ENCODE peak calls at places on chromosomes 4 and X, in nine cellular contexts. D, F, C, J, H, L, A, I and M are unnamed samples.

GRCh38 chr4:84451546-84451945 is 47.5 kb downstream of the NKX6-1 start:
- DNase-seq in H (no peak), A (peak; percentile 6), I (peak; percentile 13), D (no peak), C (no peak), J (peak; percentile 16), F (no peak), L (no peak), M (no peak)

GRCh38 chr4:146407669-146408084 is 114.1 kb downstream of the SLC10A7 start:
- DNase-seq in A (peak; percentile 28), F (no peak), J (no peak), D (no peak), C (no peak), H (no peak), I (peak; percentile 66), L (no peak), M (no peak)

GRCh38 chr4:98739718-98740117 is 81.3 kb upstream of the TSPAN5 start:
- DNase-seq in C (no peak), I (peak; percentile 28), J (no peak), H (no peak), L (no peak), F (no peak), D (no peak), A (peak; percentile 55), M (no peak)

GRCh38 chr4:20684852-20685763 is 15.2 kb upstream of the PACRGL start:
- DNase-seq in F (no peak), D (no peak), J (no peak), A (peak; percentile 17), H (peak; percentile 1), L (no peak), I (peak; percentile 13), C (no peak), M (no peak)

GRCh38 chr4:183132081-183132480 is 33.0 kb downstream of the WWC2 start:
- DNase-seq in F (no peak), I (no peak), D (no peak), J (no peak), L (no peak), H (no peak), A (no peak), C (no peak), M (no peak)

GRCh38 chr4:130849985-130850632 is 1754.2 kb downstream of the C4orf33 start:
- DNase-seq in D (no peak), C (no peak), A (peak; percentile 2), I (no peak), F (no peak), L (no peak), H (no peak), J (peak; percentile 38), M (no peak)

GRCh38 chr4:168710353-168710946 is 213.6 kb downstream of the PALLD start:
- DNase-seq in J (peak; percentile 72), L (peak; percentile 32), D (no peak), C (peak; percentile 74), I (peak; percentile 74), A (peak; percentile 71), F (no peak), H (peak; percentile 19), M (no peak)

GRCh38 chr4:86530183-86530582 is 63.9 kb upstream of the PTPN13 start:
- DNase-seq in H (no peak), L (no peak), F (no peak), D (no peak), A (no peak), C (no peak), J (no peak), I (no peak), M (no peak)

GRCh38 chrX:23578079-23578478 is 89.2 kb upstream of the PRDX4 start:
- DNase-seq in A (peak; percentile 29), H (no peak), C (no peak), J (no peak), L (no peak), I (peak; percentile 32), F (no peak), D (no peak), M (no peak)

GRCh38 chrX:6738518-6739470 is 203.9 kb upstream of the VCX3A start:
- DNase-seq in L (no peak), H (no peak), D (no peak), C (no peak), F (no peak), J (peak; percentile 7), I (no peak), A (no peak), M (no peak)

GRCh38 chr4:124711469-124712416 is 789 bp downstream of the ANKRD50 start:
- DNase-seq in F (peak; percentile 85), H (peak; percentile 66), D (peak; percentile 61), L (peak; percentile 75), A (peak; percentile 75), C (peak; percentile 57), I (peak; percentile 61), J (peak; percentile 70), M (peak; percentile 32)

GRCh38 chr4:7218686-7219085 is 26.3 kb downstream of the SORCS2 start:
- DNase-seq in F (no peak), D (no peak), A (no peak), I (peak; percentile 58), L (no peak), H (no peak), J (no peak), C (no peak), M (no peak)

GRCh38 chrX:133375558-133376340 is 39.5 kb downstream of the GPC4 start:
- DNase-seq in F (no peak), H (no peak), D (no peak), L (peak; percentile 21), C (no peak), A (no peak), I (no peak), J (peak; percentile 32), M (no peak)

GRCh38 chr4:32858971-32859370 is 2138.8 kb downstream of the PCDH7 start:
- DNase-seq in F (no peak), J (no peak), C (no peak), A (peak; percentile 96), I (peak; percentile 91), H (no peak), L (no peak), D (no peak), M (peak; percentile 71)

GRCh38 chrX:31038585-31039326 is 33.1 kb downstream of the FTHL17 start:
- DNase-seq in F (no peak), C (peak; percentile 45), I (peak; percentile 14), L (peak; percentile 30), J (peak; percentile 63), A (peak; percentile 25), H (peak; percentile 3), D (no peak), M (no peak)

GRCh38 chr4:63728480-63729177 is 680.6 kb downstream of the TECRL start:
- DNase-seq in J (no peak), D (no peak), F (no peak), H (no peak), C (no peak), A (no peak), L (no peak), I (no peak), M (no peak)
- H3K4me3 ChIP-seq in J (no peak overlapping the region), D (no peak overlapping the region), F (no peak overlapping the region), H (no peak overlapping the region), C (no peak overlapping the region), A (no peak overlapping the region), L (no peak overlapping the region), I (no peak overlapping the region), M (no peak overlapping the region)

GRCh38 chr4:63717384-63717783 is 691.9 kb downstream of the TECRL start:
- DNase-seq in D (no peak), A (peak; percentile 32), C (no peak), L (no peak), H (peak; percentile 0), F (no peak), I (peak; percentile 12), J (no peak), M (peak; percentile 5)
- TF ChIP-seq CTCF in D (no peak), A (peak; percentile 51), C (no peak), L (no peak), H (no peak), F (no peak), I (no peak), J (no peak), M (peak; percentile 46)

GRCh38 chr4:184824081-184824775 is 1.5 kb downstream of the ACSL1 start:
- DNase-seq in L (no peak), A (no peak), J (no peak), I (no peak), H (no peak), C (no peak), D (no peak), F (no peak), M (no peak)
- H3K4me3 ChIP-seq in L (no peak overlapping the region), A (peak overlapping the region; percentile 45), J (no peak overlapping the region), I (peak overlapping the region; percentile 62), H (peak overlapping the region; percentile 56), C (peak overlapping the region; percentile 48), D (peak overlapping the region; percentile 53), F (peak overlapping the region; percentile 89), M (peak overlapping the region; percentile 80)

DNA sequence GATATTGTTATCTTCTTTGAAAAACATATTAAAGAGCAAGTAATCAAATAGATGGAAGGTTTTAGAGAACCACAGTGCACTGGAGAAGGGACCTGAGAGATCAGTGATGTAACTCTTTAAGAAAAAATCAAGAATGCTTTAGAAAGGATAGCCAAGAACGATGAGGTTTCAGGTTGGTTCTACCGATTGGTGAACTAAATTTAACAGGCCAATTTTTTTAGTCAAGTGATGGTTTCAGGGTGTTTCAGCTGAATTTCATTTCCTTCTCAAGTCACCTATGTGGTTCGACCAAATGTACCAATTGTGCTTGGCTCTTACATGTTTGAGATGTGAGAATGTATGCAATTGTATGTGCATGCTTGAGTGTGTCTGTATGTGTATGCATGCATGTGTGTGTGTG is 26.5 kb downstream of the HS3ST1 start:
- DNase-seq in J (no peak), C (no peak), D (no peak), F (no peak), I (no peak), L (no peak), H (no peak), A (no peak), M (no peak)
- TF ChIP-seq CTCF in J (no peak), C (no peak), D (no peak), F (no peak), I (no peak), L (no peak), H (no peak), A (no peak), M (no peak)

DNA sequence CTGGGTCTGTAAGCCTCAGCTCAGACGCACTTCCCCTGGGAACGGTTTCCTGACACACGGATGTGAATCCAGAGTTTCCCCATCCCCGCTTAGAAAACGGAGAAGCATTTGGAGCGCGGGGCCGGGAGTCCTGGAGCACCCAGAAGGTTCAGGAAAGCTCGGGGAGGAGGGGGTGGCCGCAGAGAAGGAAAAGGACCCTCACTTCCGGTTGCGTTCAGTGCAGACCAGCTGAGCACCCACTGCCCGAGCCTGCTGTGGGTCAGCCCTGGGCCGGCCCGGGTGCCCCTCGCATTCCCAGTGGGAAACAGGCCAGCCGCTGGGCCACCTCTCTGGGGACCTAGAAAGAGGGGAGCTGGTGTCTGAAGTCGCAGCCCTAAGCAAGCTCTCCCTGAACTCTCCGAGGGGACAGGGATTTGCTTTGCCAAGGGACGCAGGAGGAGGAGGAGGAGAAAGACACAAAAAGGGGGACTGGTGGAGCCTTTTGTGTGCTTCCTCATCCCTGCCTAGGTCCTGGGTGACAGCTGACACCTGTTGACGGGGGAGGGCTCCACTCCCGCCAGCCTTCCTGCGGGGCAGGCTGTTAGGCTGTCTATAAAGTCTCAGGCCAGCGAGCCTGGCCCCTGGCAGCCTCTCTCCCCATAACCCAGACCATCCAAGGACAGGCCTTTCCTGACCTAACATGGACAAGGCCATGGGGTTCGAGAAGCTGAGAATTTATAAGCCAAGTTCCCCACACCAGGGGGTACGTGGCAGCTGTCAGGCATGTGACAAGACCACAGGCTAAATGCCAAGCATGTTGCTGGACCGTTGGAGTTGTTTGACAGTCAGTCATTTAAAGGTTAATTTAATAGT is 696 bp upstream of the EVC2 start:
- DNase-seq in I (no peak), J (peak; percentile 4), L (no peak), H (no peak), C (no peak), A (no peak), F (no peak), D (no peak), M (no peak)
- H3K4me3 ChIP-seq in I (peak overlapping the region; percentile 49), J (no peak overlapping the region), L (peak overlapping the region; percentile 49), H (peak overlapping the region; percentile 83), C (peak overlapping the region; percentile 59), A (peak overlapping the region; percentile 60), F (peak overlapping the region; percentile 69), D (peak overlapping the region; percentile 69), M (peak overlapping the region; percentile 43)